ENCODE peak calls at places on chromosomes 11 and 22, in four cellular contexts. M is kidney epithelial cell, W is fibroblast of lung, O is AG04450. X is an unnamed sample.
A peak's percentile ranks its signal among the peaks of the same experiment; 100 is the strongest.

GRCh38 chr22:49300241-49300640 is 527.4 kb downstream of the BRD1 start:
- DNase-seq in M (no peak), W (no peak), O (no peak), X (no peak)

GRCh38 chr22:48822278-48823233 is 1005.1 kb downstream of the BRD1 start:
- DNase-seq in M (no peak), W (no peak), O (no peak), X (no peak)

GRCh38 chr22:43481528-43482309 is 69.9 kb downstream of the MPPED1 start:
- DNase-seq in M (no peak), W (no peak), O (no peak), X (no peak)

GRCh38 chr11:130188047-130188446 is 28.5 kb downstream of the ST14 start:
- DNase-seq in M (no peak), W (no peak), O (no peak), X (no peak)

GRCh38 chr11:14082338-14082737 is 119.8 kb downstream of the SPON1 start:
- DNase-seq in M (no peak), W (no peak), O (no peak), X (no peak)

GRCh38 chr11:36793542-36793926 is 195.5 kb upstream of the RAG2 start:
- DNase-seq in M (no peak), W (peak; percentile 5), O (no peak), X (no peak)

GRCh38 chr11:130070109-130070828 is 575 bp downstream of the APLP2 start:
- DNase-seq in M (no peak), W (peak; percentile 44), O (no peak), X (peak; percentile 36)

GRCh38 chr22:17629646-17630045 is 1.1 kb upstream of the ATP6V1E1 start:
- DNase-seq in M (no peak), W (no peak), O (no peak), X (no peak)

GRCh38 chr11:85685820-85686459 is at the start of gene CCDC89:
- DNase-seq in M (peak; percentile 90), W (peak; percentile 99), O (peak; percentile 97), X (peak; percentile 99)

DNA sequence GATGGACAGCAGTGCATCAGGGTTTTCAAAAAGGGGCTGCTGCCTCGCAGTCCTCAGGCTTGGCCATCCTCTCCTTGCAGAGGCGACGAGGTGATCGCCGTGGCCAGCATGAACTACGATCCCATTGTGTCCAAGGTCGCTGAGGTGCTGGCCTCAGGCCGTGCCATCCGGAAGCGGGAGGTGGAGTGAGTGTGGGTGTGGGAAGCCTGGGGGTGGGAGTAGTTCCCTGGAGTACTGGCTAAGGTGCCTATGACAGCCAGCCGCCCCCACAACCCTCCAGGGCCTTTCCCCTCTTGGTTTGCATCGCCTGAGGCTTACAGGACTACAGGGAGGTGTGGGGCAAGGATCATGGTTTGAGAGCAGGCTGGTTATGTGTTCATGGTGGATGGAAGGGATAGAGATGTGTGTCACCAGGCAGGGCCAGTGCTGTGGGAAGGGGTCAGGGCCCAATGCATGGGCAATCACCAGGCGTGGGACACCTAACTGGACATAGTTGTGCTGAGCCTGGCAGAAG is 2.1 kb upstream of the LZTR1 start:
- DNase-seq in M (no peak), W (no peak), O (no peak), X (no peak)
- H3K4me3 ChIP-seq in M (peak overlapping the region; percentile 12), W (peak overlapping the region; percentile 6), O (peak overlapping the region; percentile 29), X (no peak overlapping the region)

GRCh38 chr11:64850979-64851567 is 6.6 kb upstream of the CDC42BPG start:
- DNase-seq in M (no peak), W (peak; percentile 50), O (no peak), X (no peak)

GRCh38 chr11:64848214-64848778 is 3.8 kb upstream of the CDC42BPG start:
- DNase-seq in M (no peak), W (no peak), O (no peak), X (no peak)

GRCh38 chr11:64846998-64847666 is 2.7 kb upstream of the CDC42BPG start:
- DNase-seq in M (no peak), W (peak; percentile 85), O (peak; percentile 63), X (peak; percentile 91)

GRCh38 chr11:64849600-64850356 is 5.3 kb upstream of the CDC42BPG start:
- DNase-seq in M (no peak), W (peak; percentile 69), O (no peak), X (peak; percentile 68)

DNA sequence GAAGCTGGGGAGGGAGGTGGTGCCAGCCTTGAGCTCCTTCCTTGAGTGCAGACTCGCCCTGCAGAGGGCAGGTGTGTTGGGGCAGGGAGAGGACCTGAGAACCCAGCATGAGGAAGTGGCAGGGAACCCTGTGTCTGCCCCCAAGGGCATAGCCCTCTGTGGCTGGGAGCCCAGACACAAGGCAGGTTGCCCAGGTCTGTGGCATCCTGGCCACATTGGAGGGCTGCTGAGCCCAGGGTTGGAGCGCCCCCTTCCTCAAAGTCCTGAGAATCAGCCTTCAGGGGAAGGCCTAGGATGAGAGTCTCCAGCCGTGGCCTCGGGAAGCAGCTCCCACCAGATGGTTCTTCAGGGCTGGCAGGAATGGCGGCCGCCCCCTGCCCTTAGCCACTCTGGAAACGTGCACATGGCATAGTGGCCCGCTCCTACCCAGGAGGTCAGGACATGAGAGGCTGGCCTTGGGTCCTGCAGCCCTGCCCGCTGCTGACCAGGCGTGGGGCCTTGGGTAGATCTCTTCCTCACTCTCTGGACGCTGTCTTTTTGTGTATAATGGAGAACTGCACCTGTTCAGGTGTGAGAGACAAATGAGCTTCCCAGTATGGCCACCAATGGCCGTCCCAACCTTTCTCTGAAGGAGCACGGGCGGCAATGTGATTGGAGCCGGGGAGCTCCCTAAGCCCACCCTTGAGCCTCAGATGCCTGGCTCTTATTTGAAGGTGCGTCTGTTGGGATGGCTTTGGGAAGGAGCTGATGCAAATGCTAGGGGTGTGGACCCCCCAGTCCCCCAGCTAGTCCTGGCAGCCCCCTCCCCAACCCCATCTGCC is 4.5 kb upstream of the CDC42BPG start:
- DNase-seq in M (no peak), W (no peak), O (no peak), X (no peak)
- TF ChIP-seq CTCF in M (peak; percentile 12), W (no peak), O (no peak), X (no peak)

GRCh38 chr22:46068176-46068907 is 82.0 kb upstream of the PPARA start:
- DNase-seq in M (no peak), W (no peak), O (no peak), X (no peak)
- H3K4me3 ChIP-seq in M (peak overlapping the region; percentile 77), W (peak overlapping the region; percentile 48), O (peak overlapping the region; percentile 69), X (peak overlapping the region; percentile 68)

DNA sequence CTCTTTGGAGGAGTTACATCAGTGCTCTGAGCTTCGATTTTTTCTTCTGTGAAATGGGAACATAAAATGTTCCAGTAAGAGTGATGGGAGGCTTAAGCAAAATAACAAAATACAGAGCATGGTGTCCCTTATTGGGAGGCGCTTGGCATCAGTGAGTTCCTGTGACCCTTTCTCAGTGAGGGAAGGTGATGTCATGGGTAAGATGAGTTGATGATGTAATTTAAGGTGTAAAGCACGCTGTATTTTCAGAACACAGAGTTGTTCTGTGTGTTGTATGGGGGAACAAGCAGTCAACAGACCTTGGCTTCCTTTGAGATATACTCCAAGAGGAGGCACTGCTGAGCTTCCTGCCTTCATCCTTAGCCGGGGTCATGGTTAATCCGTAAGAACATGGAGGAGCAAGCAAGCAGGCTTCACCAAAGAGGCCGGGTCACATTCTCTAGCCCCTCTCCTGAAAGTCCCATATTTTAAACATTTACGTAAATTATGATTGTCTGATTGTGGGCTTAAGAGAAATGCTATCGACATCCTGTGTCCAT is 266.7 kb downstream of the LARGE1 start:
- DNase-seq in M (no peak), W (no peak), O (no peak), X (no peak)
- TF ChIP-seq CTCF in M (no peak), W (no peak), O (no peak), X (no peak)

DNA sequence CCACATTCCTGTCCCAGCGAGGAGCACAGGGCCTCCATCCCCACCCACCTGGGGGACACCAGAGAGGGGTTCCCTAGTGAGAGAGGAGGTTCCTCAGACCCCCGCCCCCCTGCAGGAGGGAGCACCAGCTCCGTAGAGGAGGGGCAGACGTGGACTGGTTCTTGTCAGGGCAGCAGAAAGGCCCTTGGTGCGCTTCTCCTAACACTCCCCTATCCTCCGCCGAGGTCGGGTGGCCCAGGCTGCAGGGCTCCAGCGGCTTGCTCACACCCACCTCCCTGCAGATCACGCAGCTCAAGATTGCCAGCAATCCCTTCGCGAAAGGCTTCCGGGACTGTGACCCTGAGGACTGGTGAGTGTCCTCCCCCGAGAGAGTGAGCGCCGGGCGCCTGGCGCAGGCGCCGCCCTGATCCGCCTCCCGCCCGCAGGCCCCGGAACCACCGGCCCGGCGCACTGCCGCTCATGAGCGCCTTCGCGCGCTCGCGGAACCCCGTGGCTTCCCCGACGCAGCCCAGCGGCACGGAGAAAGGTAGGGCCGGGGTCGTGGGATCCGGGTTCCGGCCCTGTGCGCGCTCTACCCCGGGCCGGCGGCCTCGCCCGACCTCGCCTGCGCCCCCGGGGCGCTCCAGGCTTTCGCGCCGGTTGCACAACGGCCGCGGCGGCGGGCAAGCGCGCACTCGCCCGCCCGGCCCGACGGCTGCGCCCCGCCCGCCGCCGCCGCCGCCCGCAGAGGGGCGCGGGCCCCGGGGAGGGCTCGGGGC is 5.1 kb downstream of the TBX1 start:
- DNase-seq in M (no peak), W (no peak), O (no peak), X (no peak)
- H3K4me3 ChIP-seq in M (no peak overlapping the region), W (no peak overlapping the region), O (no peak overlapping the region), X (no peak overlapping the region)

DNA sequence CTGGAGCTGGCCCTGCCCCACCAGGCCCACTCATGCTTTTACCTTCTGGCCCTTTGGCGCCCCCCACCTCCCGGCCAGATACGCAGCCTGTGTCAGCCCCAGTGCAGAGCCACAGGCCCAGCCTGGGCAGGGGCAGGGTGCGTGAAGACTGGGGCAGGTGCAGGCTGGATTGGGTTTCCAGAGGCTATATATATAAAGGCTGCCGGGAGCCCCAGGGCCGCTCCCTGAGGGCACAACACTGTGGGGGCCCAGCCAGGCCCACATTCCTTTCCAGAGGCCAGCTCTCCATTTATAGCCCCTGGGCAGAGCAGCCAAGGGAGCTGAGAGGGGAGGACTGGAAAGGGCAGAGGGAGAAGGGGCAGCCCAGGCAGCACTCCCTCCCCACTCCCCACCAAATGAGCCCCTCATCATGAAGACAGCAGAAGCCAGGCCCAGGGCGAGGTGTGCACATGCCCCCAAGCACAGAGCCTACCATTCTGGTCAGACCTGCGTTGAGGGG is 5.0 kb upstream of the MYOD1 start:
- DNase-seq in M (no peak), W (no peak), O (no peak), X (no peak)
- TF ChIP-seq CTCF in M (no peak), W (no peak), O (no peak), X (no peak)

GRCh38 chr22:36911887-36912661 is 1.4 kb upstream of the CSF2RB start:
- DNase-seq in M (no peak), W (no peak), O (no peak), X (no peak)

GRCh38 chr22:36916034-36916433 is 2.6 kb downstream of the CSF2RB start:
- DNase-seq in M (no peak), W (no peak), O (no peak), X (no peak)

GRCh38 chr22:36913431-36914382 is at the start of gene CSF2RB:
- DNase-seq in M (no peak), W (no peak), O (no peak), X (no peak)

GRCh38 chr22:36912694-36913430 is 566 bp upstream of the CSF2RB start:
- DNase-seq in M (no peak), W (no peak), O (no peak), X (no peak)

GRCh38 chr22:36914383-36914752 is 940 bp downstream of the CSF2RB start:
- DNase-seq in M (no peak), W (no peak), O (no peak), X (no peak)
- H3K4me3 ChIP-seq in M (no peak overlapping the region), W (no peak overlapping the region), O (no peak overlapping the region), X (no peak overlapping the region)

X was measured in cardiac fibroblast.